ENCODE peak calls at places on chromosomes 5 and 9, in eight cellular contexts. One of them, this sample, is unnamed.

GRCh38 chr5:181028032-181028819 is 11.8 kb upstream of the BTNL9 start:
- DNase-seq in nephron progenitor cell: no peak
- DNase-seq in prostate gland: no peak
- DNase-seq in amygdala: no peak
- DNase-seq in mucosa of descending colon: no peak
- DNase-seq in HFF-Myc: no peak
- DNase-seq in GM23248: no peak
- DNase-seq in choroid plexus epithelial cell: no peak
- DNase-seq in this sample: no peak

GRCh38 chr9:113493080-113493615 is 29.6 kb downstream of the RGS3 start:
- DNase-seq in nephron progenitor cell: no peak
- DNase-seq in prostate gland: no peak
- DNase-seq in amygdala: no peak
- DNase-seq in mucosa of descending colon: no peak
- DNase-seq in HFF-Myc: no peak
- DNase-seq in GM23248: no peak
- DNase-seq in choroid plexus epithelial cell: no peak
- DNase-seq in this sample: no peak

GRCh38 chr9:16133556-16134227 is 580.8 kb downstream of the CCDC171 start:
- DNase-seq in nephron progenitor cell: peak
- DNase-seq in prostate gland: peak
- DNase-seq in amygdala: no peak
- DNase-seq in mucosa of descending colon: no peak
- DNase-seq in HFF-Myc: no peak
- DNase-seq in GM23248: peak
- DNase-seq in choroid plexus epithelial cell: peak
- DNase-seq in this sample: no peak

GRCh38 chr9:89473762-89474469 is 24.0 kb downstream of the SEMA4D start:
- DNase-seq in nephron progenitor cell: no peak
- DNase-seq in prostate gland: no peak
- DNase-seq in amygdala: no peak
- DNase-seq in mucosa of descending colon: no peak
- DNase-seq in HFF-Myc: peak
- DNase-seq in GM23248: peak
- DNase-seq in choroid plexus epithelial cell: peak
- DNase-seq in this sample: no peak

GRCh38 chr9:29740518-29740917 is 2167.2 kb upstream of the C9orf72 start:
- DNase-seq in nephron progenitor cell: no peak
- DNase-seq in prostate gland: no peak
- DNase-seq in amygdala: no peak
- DNase-seq in mucosa of descending colon: no peak
- DNase-seq in HFF-Myc: no peak
- DNase-seq in GM23248: no peak
- DNase-seq in choroid plexus epithelial cell: no peak
- DNase-seq in this sample: no peak

GRCh38 chr9:8429157-8429556 is 629.6 kb upstream of the DMAC1 start:
- DNase-seq in nephron progenitor cell: no peak
- DNase-seq in prostate gland: no peak
- DNase-seq in amygdala: no peak
- DNase-seq in mucosa of descending colon: no peak
- DNase-seq in HFF-Myc: no peak
- DNase-seq in GM23248: no peak
- DNase-seq in choroid plexus epithelial cell: no peak
- DNase-seq in this sample: no peak

GRCh38 chr9:97571664-97572063 is 61.5 kb downstream of the TSTD2 start:
- DNase-seq in nephron progenitor cell: no peak
- DNase-seq in prostate gland: no peak
- DNase-seq in amygdala: no peak
- DNase-seq in mucosa of descending colon: no peak
- DNase-seq in HFF-Myc: no peak
- DNase-seq in GM23248: no peak
- DNase-seq in choroid plexus epithelial cell: no peak
- DNase-seq in this sample: no peak

GRCh38 chr9:94905606-94906005 is 179.1 kb downstream of the AOPEP start:
- DNase-seq in nephron progenitor cell: no peak
- DNase-seq in prostate gland: no peak
- DNase-seq in amygdala: no peak
- DNase-seq in mucosa of descending colon: no peak
- DNase-seq in HFF-Myc: no peak
- DNase-seq in GM23248: no peak
- DNase-seq in choroid plexus epithelial cell: no peak
- DNase-seq in this sample: no peak

GRCh38 chr5:6784481-6784880 is 71.2 kb downstream of the TENT4A start:
- DNase-seq in nephron progenitor cell: no peak
- DNase-seq in prostate gland: no peak
- DNase-seq in amygdala: no peak
- DNase-seq in mucosa of descending colon: no peak
- DNase-seq in HFF-Myc: no peak
- DNase-seq in GM23248: no peak
- DNase-seq in choroid plexus epithelial cell: no peak
- DNase-seq in this sample: no peak

GRCh38 chr5:111063709-111064322 is 7.7 kb upstream of the TSLP start:
- DNase-seq in nephron progenitor cell: no peak
- DNase-seq in prostate gland: no peak
- DNase-seq in amygdala: no peak
- DNase-seq in mucosa of descending colon: no peak
- DNase-seq in HFF-Myc: no peak
- DNase-seq in GM23248: no peak
- DNase-seq in choroid plexus epithelial cell: peak
- DNase-seq in this sample: no peak

GRCh38 chr9:135066291-135066690 is 21.2 kb upstream of the OLFM1 start:
- DNase-seq in nephron progenitor cell: no peak
- DNase-seq in prostate gland: no peak
- DNase-seq in amygdala: no peak
- DNase-seq in mucosa of descending colon: no peak
- DNase-seq in HFF-Myc: no peak
- DNase-seq in GM23248: no peak
- DNase-seq in choroid plexus epithelial cell: no peak
- DNase-seq in this sample: no peak

GRCh38 chr9:135249711-135250110 is 162.2 kb downstream of the OLFM1 start:
- DNase-seq in nephron progenitor cell: no peak
- DNase-seq in prostate gland: no peak
- DNase-seq in amygdala: no peak
- DNase-seq in mucosa of descending colon: peak
- DNase-seq in HFF-Myc: no peak
- DNase-seq in GM23248: no peak
- DNase-seq in choroid plexus epithelial cell: no peak
- DNase-seq in this sample: no peak

GRCh38 chr5:90099099-90099498 is 310.5 kb downstream of the CETN3 start:
- DNase-seq in nephron progenitor cell: no peak
- DNase-seq in prostate gland: no peak
- DNase-seq in amygdala: no peak
- DNase-seq in mucosa of descending colon: no peak
- DNase-seq in HFF-Myc: no peak
- DNase-seq in GM23248: no peak
- DNase-seq in choroid plexus epithelial cell: peak
- DNase-seq in this sample: no peak

GRCh38 chr5:120568716-120569115 is 104.6 kb downstream of the PRR16 start:
- DNase-seq in nephron progenitor cell: no peak
- DNase-seq in prostate gland: no peak
- DNase-seq in amygdala: no peak
- DNase-seq in mucosa of descending colon: no peak
- DNase-seq in HFF-Myc: no peak
- DNase-seq in GM23248: peak
- DNase-seq in choroid plexus epithelial cell: peak
- DNase-seq in this sample: no peak

GRCh38 chr9:133950206-133950915 is 41.8 kb downstream of the VAV2 start:
- DNase-seq in nephron progenitor cell: peak
- DNase-seq in prostate gland: no peak
- DNase-seq in amygdala: no peak
- DNase-seq in mucosa of descending colon: peak
- DNase-seq in HFF-Myc: peak
- DNase-seq in GM23248: peak
- DNase-seq in choroid plexus epithelial cell: peak
- DNase-seq in this sample: no peak

GRCh38 chr9:77848428-77848827 is 183.2 kb downstream of the GNAQ start:
- DNase-seq in nephron progenitor cell: no peak
- DNase-seq in prostate gland: no peak
- DNase-seq in amygdala: peak
- DNase-seq in mucosa of descending colon: no peak
- DNase-seq in HFF-Myc: no peak
- DNase-seq in GM23248: peak
- DNase-seq in choroid plexus epithelial cell: no peak
- DNase-seq in this sample: no peak

GRCh38 chr9:81984911-81985310 is 3.7 kb upstream of the SPATA31D1 start:
- DNase-seq in nephron progenitor cell: no peak
- DNase-seq in prostate gland: no peak
- DNase-seq in amygdala: no peak
- DNase-seq in mucosa of descending colon: no peak
- DNase-seq in HFF-Myc: no peak
- DNase-seq in GM23248: peak
- DNase-seq in choroid plexus epithelial cell: peak
- DNase-seq in this sample: no peak

GRCh38 chr5:54309237-54309636 is 1.1 kb downstream of the ARL15 start:
- DNase-seq in nephron progenitor cell: no peak
- DNase-seq in prostate gland: no peak
- DNase-seq in amygdala: no peak
- DNase-seq in mucosa of descending colon: no peak
- DNase-seq in HFF-Myc: no peak
- DNase-seq in GM23248: peak
- DNase-seq in choroid plexus epithelial cell: peak
- DNase-seq in this sample: no peak

GRCh38 chr9:120913673-120914266 is 12.8 kb downstream of the TRAF1 start:
- DNase-seq in nephron progenitor cell: peak
- DNase-seq in prostate gland: no peak
- DNase-seq in amygdala: no peak
- DNase-seq in mucosa of descending colon: no peak
- DNase-seq in HFF-Myc: no peak
- DNase-seq in GM23248: peak
- DNase-seq in choroid plexus epithelial cell: no peak
- DNase-seq in this sample: no peak

GRCh38 chr9:121714075-121714705 is 62.8 kb downstream of the DAB2IP start:
- DNase-seq in nephron progenitor cell: no peak
- DNase-seq in prostate gland: no peak
- DNase-seq in amygdala: no peak
- DNase-seq in mucosa of descending colon: no peak
- DNase-seq in HFF-Myc: no peak
- DNase-seq in GM23248: no peak
- DNase-seq in choroid plexus epithelial cell: no peak
- DNase-seq in this sample: no peak

GRCh38 chr9:94061864-94062263 is 22.4 kb upstream of the PTPDC1 start:
- DNase-seq in nephron progenitor cell: no peak
- DNase-seq in prostate gland: no peak
- DNase-seq in amygdala: no peak
- DNase-seq in mucosa of descending colon: no peak
- DNase-seq in HFF-Myc: no peak
- DNase-seq in GM23248: no peak
- DNase-seq in choroid plexus epithelial cell: no peak
- DNase-seq in this sample: no peak

GRCh38 chr5:179307006-179307800 is 38.1 kb downstream of the ADAMTS2 start:
- DNase-seq in nephron progenitor cell: no peak
- DNase-seq in prostate gland: no peak
- DNase-seq in amygdala: no peak
- DNase-seq in mucosa of descending colon: peak
- DNase-seq in HFF-Myc: no peak
- DNase-seq in GM23248: peak
- DNase-seq in choroid plexus epithelial cell: no peak
- DNase-seq in this sample: no peak

GRCh38 chr5:50699737-50700136 is 33.3 kb downstream of the PARP8 start:
- DNase-seq in nephron progenitor cell: no peak
- DNase-seq in prostate gland: no peak
- DNase-seq in amygdala: no peak
- DNase-seq in mucosa of descending colon: no peak
- DNase-seq in HFF-Myc: no peak
- DNase-seq in GM23248: peak
- DNase-seq in choroid plexus epithelial cell: peak
- DNase-seq in this sample: no peak

GRCh38 chr5:176934309-176934930 is 35.3 kb upstream of the HK3 start:
- DNase-seq in nephron progenitor cell: no peak
- DNase-seq in prostate gland: no peak
- DNase-seq in amygdala: no peak
- DNase-seq in mucosa of descending colon: no peak
- DNase-seq in HFF-Myc: no peak
- DNase-seq in GM23248: no peak
- DNase-seq in choroid plexus epithelial cell: no peak
- DNase-seq in this sample: no peak

GRCh38 chr5:148932355-148932935 is 106.0 kb downstream of the ADRB2 start:
- DNase-seq in nephron progenitor cell: no peak
- DNase-seq in prostate gland: no peak
- DNase-seq in amygdala: no peak
- DNase-seq in mucosa of descending colon: no peak
- DNase-seq in HFF-Myc: no peak
- DNase-seq in GM23248: peak
- DNase-seq in choroid plexus epithelial cell: no peak
- DNase-seq in this sample: no peak

GRCh38 chr5:178839319-178839704 is 20.4 kb upstream of the ZNF354B start:
- DNase-seq in nephron progenitor cell: peak
- DNase-seq in prostate gland: peak
- DNase-seq in amygdala: no peak
- DNase-seq in mucosa of descending colon: no peak
- DNase-seq in HFF-Myc: no peak
- DNase-seq in GM23248: peak
- DNase-seq in choroid plexus epithelial cell: peak
- DNase-seq in this sample: peak

GRCh38 chr5:5978501-5979361 is 399.6 kb downstream of the MED10 start:
- DNase-seq in nephron progenitor cell: no peak
- DNase-seq in prostate gland: no peak
- DNase-seq in amygdala: no peak
- DNase-seq in mucosa of descending colon: no peak
- DNase-seq in HFF-Myc: no peak
- DNase-seq in GM23248: no peak
- DNase-seq in choroid plexus epithelial cell: no peak
- DNase-seq in this sample: no peak

GRCh38 chr9:26833792-26834191 is 58.8 kb downstream of the CAAP1 start:
- DNase-seq in nephron progenitor cell: peak
- DNase-seq in prostate gland: no peak
- DNase-seq in amygdala: no peak
- DNase-seq in mucosa of descending colon: no peak
- DNase-seq in HFF-Myc: peak
- DNase-seq in GM23248: peak
- DNase-seq in choroid plexus epithelial cell: peak
- DNase-seq in this sample: no peak

GRCh38 chr9:35792044-35792813 is 838 bp downstream of the NPR2 start:
- DNase-seq in nephron progenitor cell: peak
- DNase-seq in prostate gland: no peak
- DNase-seq in amygdala: no peak
- DNase-seq in mucosa of descending colon: no peak
- DNase-seq in HFF-Myc: no peak
- DNase-seq in GM23248: peak
- DNase-seq in choroid plexus epithelial cell: no peak
- DNase-seq in this sample: no peak

GRCh38 chr9:106707722-106708121 is 155.2 kb upstream of the ZNF462 start:
- DNase-seq in nephron progenitor cell: no peak
- DNase-seq in prostate gland: peak
- DNase-seq in amygdala: no peak
- DNase-seq in mucosa of descending colon: no peak
- DNase-seq in HFF-Myc: no peak
- DNase-seq in GM23248: no peak
- DNase-seq in choroid plexus epithelial cell: peak
- DNase-seq in this sample: no peak

GRCh38 chr9:91945277-91946074 is 4.6 kb downstream of the ROR2 start:
- DNase-seq in nephron progenitor cell: no peak
- DNase-seq in prostate gland: peak
- DNase-seq in amygdala: no peak
- DNase-seq in mucosa of descending colon: no peak
- DNase-seq in HFF-Myc: no peak
- DNase-seq in GM23248: peak
- DNase-seq in choroid plexus epithelial cell: peak
- DNase-seq in this sample: no peak

GRCh38 chr9:124791106-124791505 is 14.2 kb downstream of the OLFML2A start:
- DNase-seq in nephron progenitor cell: no peak
- DNase-seq in prostate gland: no peak
- DNase-seq in amygdala: no peak
- DNase-seq in mucosa of descending colon: no peak
- DNase-seq in HFF-Myc: no peak
- DNase-seq in GM23248: no peak
- DNase-seq in choroid plexus epithelial cell: no peak
- DNase-seq in this sample: no peak

GRCh38 chr5:65262590-65263189 is 219.0 kb downstream of the ADAMTS6 start:
- DNase-seq in nephron progenitor cell: peak
- DNase-seq in prostate gland: no peak
- DNase-seq in amygdala: no peak
- DNase-seq in mucosa of descending colon: no peak
- DNase-seq in HFF-Myc: peak
- DNase-seq in GM23248: peak
- DNase-seq in choroid plexus epithelial cell: peak
- DNase-seq in this sample: no peak

GRCh38 chr9:77735515-77735914 is 87.4 kb upstream of the GNA14 start:
- DNase-seq in nephron progenitor cell: no peak
- DNase-seq in prostate gland: no peak
- DNase-seq in amygdala: no peak
- DNase-seq in mucosa of descending colon: no peak
- DNase-seq in HFF-Myc: no peak
- DNase-seq in GM23248: peak
- DNase-seq in choroid plexus epithelial cell: peak
- DNase-seq in this sample: no peak